ENCODE peak calls at places on chromosomes 4 and X, in five cellular contexts. R is progenitor cell of endocrine pancreas; W is activated CD8-positive, alpha-beta memory T cell treated with anti-CD3 and anti-CD28 coated beads, Interleukin-2, amount 10 ng/mL, durations not matched to agents 7 days and 5 days; G is activated CD8-positive, alpha-beta T cell treated with anti-CD3 and anti-CD28 coated beads for 36 hours; A is right lobe of liver. D is an unnamed sample.

GRCh38 chr4:139154538-139154937 is 22.5 kb downstream of the ELF2 start:
- DNase-seq in G (no peak), W (no peak), A (no peak), R (no peak), D (no peak)

GRCh38 chr4:177671387-177671786 is 229.2 kb upstream of the AGA start:
- DNase-seq in R (no peak), A (no peak), G (no peak), W (no peak), D (no peak)

GRCh38 chrX:22105231-22105630 is 73.1 kb downstream of the PHEX start:
- DNase-seq in R (no peak), A (no peak), G (no peak), W (no peak), D (no peak)

GRCh38 chrX:11435568-11435967 is 142.4 kb downstream of the AMELX start:
- DNase-seq in R (no peak), G (no peak), A (no peak), W (no peak), D (no peak)

GRCh38 chrX:48794993-48795501 is 6.8 kb upstream of the HDAC6 start:
- DNase-seq in G (no peak), A (no peak), W (no peak), R (no peak), D (peak; percentile 81)

GRCh38 chrX:14409341-14409740 is 120.0 kb upstream of the GLRA2 start:
- DNase-seq in W (no peak), G (no peak), A (no peak), R (no peak), D (no peak)

GRCh38 chrX:137354851-137355250 is 211.1 kb upstream of the ZIC3 start:
- DNase-seq in A (no peak), R (no peak), W (no peak), G (no peak), D (no peak)

GRCh38 chr4:108244576-108244975 is 75.8 kb upstream of the LEF1 start:
- DNase-seq in W (no peak), G (no peak), R (no peak), A (no peak), D (no peak)

GRCh38 chrX:118839334-118839958 is 15.8 kb downstream of the ZCCHC12 start:
- DNase-seq in W (peak; percentile 66), A (peak; percentile 89), R (peak; percentile 74), G (peak; percentile 79), D (peak; percentile 91)

GRCh38 chr4:100981447-100982204 is 365.7 kb downstream of the PPP3CA start:
- DNase-seq in A (no peak), R (no peak), G (no peak), W (no peak), D (no peak)

GRCh38 chrX:24117288-24117687 is 32.2 kb upstream of the ZFX start:
- DNase-seq in A (no peak), R (no peak), G (no peak), W (no peak), D (no peak)

GRCh38 chrX:41912922-41913321 is 10.4 kb downstream of the CASK start:
- DNase-seq in W (no peak), G (no peak), R (no peak), A (no peak), D (no peak)

GRCh38 chr4:78372282-78372988 is 179.1 kb upstream of the ANXA3 start:
- DNase-seq in A (no peak), R (no peak), G (no peak), W (no peak), D (no peak)

GRCh38 chr4:122921971-122922876 is at the start of gene NUDT6:
- DNase-seq in A (peak; percentile 55), W (peak; percentile 68), G (peak; percentile 52), R (peak; percentile 41), D (peak; percentile 82)

D was measured in upper lobe of right lung.